ENCODE peak calls at places on chromosomes 1 and 21, in eight cellular contexts. E is uterus, F is heart right ventricle, T is heart left ventricle, Z is neuronal stem cell, H is IMR-90, D is neural progenitor cell, G is endothelial cell of umbilical vein. A is an unnamed sample. For H3K4me1, the result is how much of the 10 kb centered on the place peaks cover.

GRCh38 chr21:42829417-42829816 is 49.9 kb downstream of the WDR4 start:
- DNase-seq in E (no peak), D (no peak), H (no peak), F (no peak), Z (no peak), G (no peak), T (no peak), A (no peak)

GRCh38 chr1:2416403-2416802 is 4.0 kb upstream of the PEX10 start:
- DNase-seq in Z (no peak), F (no peak), T (no peak), E (no peak), G (no peak), D (no peak), H (no peak), A (no peak)

GRCh38 chr1:19737413-19737812 is 62.3 kb downstream of the TMCO4 start:
- DNase-seq in F (no peak), H (no peak), T (no peak), G (no peak), D (no peak), E (no peak), Z (no peak), A (no peak)

GRCh38 chr1:54239603-54240002 is 39.6 kb downstream of the MRPL37 start:
- DNase-seq in D (no peak), E (peak), G (no peak), H (no peak), Z (no peak), T (no peak), F (no peak), A (no peak)

GRCh38 chr1:21622466-21623315 is 46.5 kb downstream of the RAP1GAP start:
- DNase-seq in F (no peak), T (no peak), G (no peak), E (no peak), D (peak), H (no peak), Z (peak), A (no peak)

GRCh38 chr21:43812957-43813730 is 23.8 kb downstream of the RRP1 start:
- DNase-seq in F (no peak), H (no peak), D (no peak), E (no peak), G (no peak), T (no peak), Z (no peak), A (no peak)

GRCh38 chr1:119541389-119541788 is 34.4 kb downstream of the HSD3B1 start:
- DNase-seq in T (no peak), H (no peak), D (no peak), Z (no peak), E (no peak), F (no peak), G (no peak), A (no peak)

GRCh38 chr1:39984951-39985350 is 30.0 kb downstream of the MFSD2A start:
- DNase-seq in F (no peak), Z (no peak), G (no peak), T (no peak), E (no peak), D (no peak), H (no peak), A (no peak)

GRCh38 chr1:40909281-40909680 is 47.1 kb upstream of the CITED4 start:
- DNase-seq in G (no peak), E (no peak), F (no peak), D (no peak), H (no peak), T (no peak), Z (no peak), A (no peak)

GRCh38 chr1:159056069-159056698 is 20.4 kb downstream of the AIM2 start:
- DNase-seq in G (no peak), E (no peak), Z (no peak), F (no peak), T (no peak), D (peak), H (no peak), A (peak)

GRCh38 chr1:90044346-90044745 is 49.4 kb downstream of the ZNF326 start:
- DNase-seq in T (no peak), H (no peak), Z (no peak), E (no peak), F (no peak), G (no peak), D (no peak), A (no peak)

GRCh38 chr1:227996187-227996950 is 10.4 kb upstream of the WNT3A start:
- DNase-seq in F (no peak), D (no peak), T (no peak), H (no peak), G (no peak), Z (no peak), E (peak), A (no peak)

GRCh38 chr1:216119600-216119999 is 303.6 kb downstream of the USH2A start:
- DNase-seq in G (no peak), Z (no peak), E (no peak), D (peak), T (no peak), F (no peak), H (peak), A (no peak)

GRCh38 chr21:32645261-32646182 is 33.3 kb upstream of the CFAP298 start:
- DNase-seq in Z (peak), H (no peak), D (peak), T (no peak), F (no peak), E (no peak), G (no peak), A (no peak)

GRCh38 chr1:22969224-22969829 is 3.3 kb downstream of the LACTBL1 start:
- DNase-seq in G (peak), Z (no peak), F (no peak), E (no peak), D (no peak), T (no peak), H (peak), A (no peak)

GRCh38 chr1:55040083-55040952 is 970 bp downstream of the PCSK9 start:
- DNase-seq in T (no peak), F (no peak), H (no peak), G (no peak), Z (no peak), D (peak), E (no peak), A (no peak)

GRCh38 chr1:202952818-202953217 is 5.3 kb downstream of the ADIPOR1 start:
- DNase-seq in Z (no peak), E (no peak), T (peak), H (peak), G (peak), F (peak), D (no peak), A (no peak)

GRCh38 chr1:95384570-95384969 is 150.6 kb downstream of the RWDD3 start:
- DNase-seq in G (peak), E (no peak), D (peak), H (peak), T (peak), Z (peak), F (peak), A (no peak)

GRCh38 chr1:107879338-107879737 is 85.6 kb downstream of the VAV3 start:
- DNase-seq in T (no peak), Z (no peak), G (no peak), D (no peak), F (no peak), H (no peak), E (no peak), A (no peak)

GRCh38 chr1:46429436-46429835 is 35.3 kb downstream of the FAAH start:
- DNase-seq in E (no peak), F (no peak), T (no peak), Z (no peak), G (no peak), D (no peak), H (no peak), A (no peak)

GRCh38 chr1:246907472-246907871 is 24.3 kb downstream of the AHCTF1 start:
- DNase-seq in H (peak), F (peak), G (peak), E (no peak), D (peak), T (peak), Z (no peak), A (no peak)

GRCh38 chr1:43835141-43836021 is 98.2 kb upstream of the ARTN start:
- DNase-seq in T (peak), H (peak), F (no peak), D (no peak), Z (no peak), G (peak), E (peak), A (no peak)

GRCh38 chr1:53125623-53126360 is 16.6 kb downstream of the SLC1A7 start:
- DNase-seq in E (no peak), H (peak), G (no peak), T (no peak), D (no peak), Z (no peak), F (no peak), A (no peak)

GRCh38 chr21:35924714-35925301 is 135.5 kb downstream of the SETD4 start:
- DNase-seq in D (no peak), Z (no peak), F (no peak), E (no peak), H (peak), T (no peak), G (peak), A (no peak)

GRCh38 chr1:115170396-115170795 is 81.1 kb upstream of the TSPAN2 start:
- DNase-seq in H (no peak), F (no peak), T (no peak), Z (no peak), E (no peak), D (no peak), G (no peak), A (no peak)

GRCh38 chr1:101444381-101444780 is 207.6 kb downstream of the S1PR1 start:
- DNase-seq in F (no peak), T (no peak), D (no peak), G (no peak), E (no peak), H (no peak), Z (no peak), A (no peak)

GRCh38 chr1:167666416-167666815 is 36.4 kb downstream of the RCSD1 start:
- DNase-seq in F (peak), H (peak), T (peak), Z (no peak), E (no peak), D (no peak), G (no peak), A (no peak)

GRCh38 chr1:230618537-230618936 is 23.7 kb upstream of the COG2 start:
- DNase-seq in G (no peak), E (no peak), H (no peak), F (no peak), T (no peak), Z (no peak), D (no peak), A (no peak)

GRCh38 chr1:111735321-111735720 is 3.9 kb downstream of the INKA2 start:
- DNase-seq in E (no peak), Z (no peak), D (no peak), T (no peak), G (no peak), H (peak), F (no peak), A (no peak)

GRCh38 chr1:16631248-16632043 is 18.1 kb upstream of the NBPF1 start:
- DNase-seq in F (no peak), E (peak), Z (no peak), T (no peak), D (no peak), G (no peak), H (no peak), A (no peak)

GRCh38 chr1:98749152-98749756 is 87.7 kb downstream of the SNX7 start:
- DNase-seq in E (no peak), H (peak), F (no peak), T (no peak), G (peak), D (no peak), Z (no peak), A (no peak)

GRCh38 chr1:7948950-7949349 is 8.3 kb upstream of the TNFRSF9 start:
- DNase-seq in G (no peak), T (no peak), H (peak), E (no peak), F (no peak), Z (no peak), D (no peak), A (no peak)

GRCh38 chr1:115337633-115338456 is at the start of gene NGF:
- DNase-seq in E (peak), H (peak), F (peak), D (peak), Z (peak), T (peak), G (no peak), A (peak)

GRCh38 chr21:38797470-38797869 is 8.3 kb upstream of the ETS2 start:
- DNase-seq in G (no peak), T (no peak), Z (no peak), D (no peak), E (no peak), F (no peak), H (no peak), A (no peak)

GRCh38 chr1:12453400-12454343 is 164.3 kb downstream of the DHRS3 start:
- DNase-seq in F (no peak), T (no peak), D (no peak), E (no peak), H (no peak), G (peak), Z (no peak), A (no peak)
- H3K4me1 ChIP-seq in F (half or more), T (half or more), D (under half), E (under half), H (under half), G (half or more), Z (under half), A (under half)

GRCh38 chr1:183038333-183038876 is 15.2 kb downstream of the LAMC1 start:
- DNase-seq in D (no peak), H (no peak), E (no peak), T (no peak), Z (no peak), G (no peak), F (no peak), A (no peak)
- H3K27ac ChIP-seq in D (no peak), H (no peak), E (peak), T (no peak), Z (no peak), G (no peak), F (no peak), A (no peak)

GRCh38 chr1:238558156-238558555 is 667.4 kb upstream of the ZP4 start:
- DNase-seq in T (no peak), D (no peak), Z (no peak), F (no peak), H (peak), E (no peak), G (no peak), A (no peak)

GRCh38 chr1:238562376-238562775 is 671.7 kb upstream of the ZP4 start:
- DNase-seq in H (peak), T (no peak), G (no peak), E (no peak), F (no peak), D (no peak), Z (no peak), A (no peak)

DNA sequence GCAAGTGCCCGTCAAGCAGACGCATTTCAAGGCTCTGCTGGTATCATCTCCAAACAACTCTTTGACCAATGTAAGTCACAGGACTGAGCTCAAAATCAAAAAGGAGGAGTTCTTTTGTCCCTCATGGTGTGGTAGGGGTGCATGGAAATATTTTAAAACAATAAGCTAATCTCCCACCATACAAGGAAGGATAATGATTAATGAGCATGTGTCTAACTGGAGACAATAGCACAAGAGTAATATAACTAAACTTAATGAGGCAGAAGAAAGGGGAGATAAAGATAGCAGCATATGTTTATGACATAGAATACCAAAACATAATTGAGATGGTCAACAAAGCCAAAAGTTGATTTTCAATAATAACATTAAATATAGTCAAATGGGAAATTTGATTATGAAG is 668.0 kb upstream of the ZP4 start:
- DNase-seq in F (no peak), Z (no peak), T (no peak), E (no peak), D (no peak), G (no peak), H (no peak), A (no peak)
- H3K4me1 ChIP-seq in F (under half), Z (under half), T (under half), E (under half), D (under half), G (under half), H (under half), A (under half)

DNA sequence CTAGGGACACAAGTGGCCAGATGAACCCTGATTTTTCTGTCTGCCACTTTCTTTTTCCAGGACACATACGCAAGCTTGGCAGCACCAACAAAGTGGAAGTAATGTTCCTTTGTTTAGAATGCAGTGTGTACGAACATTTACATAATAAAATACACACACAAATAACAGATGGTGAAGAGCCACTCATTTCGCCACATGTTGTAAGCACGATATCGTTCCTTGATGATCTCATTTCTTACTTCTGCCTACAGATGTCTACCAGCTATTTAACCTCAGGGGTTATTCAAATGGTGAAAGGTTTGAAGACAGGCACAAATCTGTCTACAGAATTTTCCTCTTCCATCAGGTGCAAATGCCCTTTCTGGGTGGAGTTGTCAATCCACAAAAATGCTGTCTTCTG is 670.1 kb upstream of the CXADR start:
- DNase-seq in D (no peak), H (peak), G (no peak), T (no peak), E (no peak), F (no peak), Z (no peak), A (no peak)
- H3K27ac ChIP-seq in D (no peak), H (no peak), G (no peak), T (no peak), E (peak), F (no peak), Z (no peak), A (no peak)

GRCh38 chr1:6597777-6598131 is 4.9 kb downstream of the KLHL21 start:
- DNase-seq in G (no peak), E (no peak), F (no peak), H (no peak), D (no peak), T (no peak), Z (no peak), A (no peak)
- H3K4me1 ChIP-seq in G (under half), E (under half), F (half or more), H (under half), D (under half), T (under half), Z (under half), A (under half)

GRCh38 chr1:61445269-61445825 is 279.6 kb downstream of the TM2D1 start:
- DNase-seq in H (no peak), F (no peak), Z (no peak), E (no peak), G (no peak), T (no peak), D (no peak), A (no peak)

GRCh38 chr1:61441723-61442262 is 283.1 kb downstream of the TM2D1 start:
- DNase-seq in H (no peak), Z (no peak), D (no peak), T (peak), E (peak), G (no peak), F (peak), A (no peak)

GRCh38 chr1:61444277-61444676 is 280.7 kb downstream of the TM2D1 start:
- DNase-seq in G (no peak), D (no peak), F (no peak), Z (no peak), T (no peak), H (no peak), E (no peak), A (no peak)

GRCh38 chr1:61446531-61446991 is 278.4 kb downstream of the TM2D1 start:
- DNase-seq in G (peak), H (no peak), E (no peak), D (no peak), F (no peak), T (no peak), Z (no peak), A (no peak)

DNA sequence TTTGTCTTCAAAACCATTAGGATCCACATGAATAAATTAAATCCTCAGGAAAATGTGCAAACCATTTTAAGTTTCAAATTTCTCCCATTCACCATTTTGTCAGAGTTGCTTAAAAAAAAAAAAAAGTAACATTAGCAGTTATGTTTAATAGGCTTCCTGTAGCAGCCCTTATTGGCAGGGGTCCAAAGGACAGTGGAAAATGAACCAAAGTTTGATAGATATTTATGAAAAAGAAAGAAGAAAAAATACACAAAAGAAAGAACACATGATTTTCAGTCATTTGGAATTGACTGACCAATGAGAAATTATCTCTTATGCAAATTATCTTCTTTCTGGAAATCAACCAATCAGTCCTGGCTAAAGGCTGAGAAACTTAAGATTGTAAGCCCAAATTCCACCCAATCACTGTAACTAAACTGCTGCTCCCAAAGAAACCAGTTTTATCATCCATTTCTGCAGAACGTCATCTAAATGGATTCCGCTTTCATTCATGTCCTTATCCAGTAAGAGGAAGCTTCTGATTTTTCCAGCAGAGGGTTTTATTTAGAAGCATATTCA is 282.4 kb downstream of the TM2D1 start:
- DNase-seq in G (peak), E (no peak), D (no peak), F (peak), T (peak), Z (no peak), H (no peak), A (no peak)
- H3K27ac ChIP-seq in G (no peak), E (no peak), D (no peak), F (no peak), T (peak), Z (no peak), H (no peak), A (no peak)

DNA sequence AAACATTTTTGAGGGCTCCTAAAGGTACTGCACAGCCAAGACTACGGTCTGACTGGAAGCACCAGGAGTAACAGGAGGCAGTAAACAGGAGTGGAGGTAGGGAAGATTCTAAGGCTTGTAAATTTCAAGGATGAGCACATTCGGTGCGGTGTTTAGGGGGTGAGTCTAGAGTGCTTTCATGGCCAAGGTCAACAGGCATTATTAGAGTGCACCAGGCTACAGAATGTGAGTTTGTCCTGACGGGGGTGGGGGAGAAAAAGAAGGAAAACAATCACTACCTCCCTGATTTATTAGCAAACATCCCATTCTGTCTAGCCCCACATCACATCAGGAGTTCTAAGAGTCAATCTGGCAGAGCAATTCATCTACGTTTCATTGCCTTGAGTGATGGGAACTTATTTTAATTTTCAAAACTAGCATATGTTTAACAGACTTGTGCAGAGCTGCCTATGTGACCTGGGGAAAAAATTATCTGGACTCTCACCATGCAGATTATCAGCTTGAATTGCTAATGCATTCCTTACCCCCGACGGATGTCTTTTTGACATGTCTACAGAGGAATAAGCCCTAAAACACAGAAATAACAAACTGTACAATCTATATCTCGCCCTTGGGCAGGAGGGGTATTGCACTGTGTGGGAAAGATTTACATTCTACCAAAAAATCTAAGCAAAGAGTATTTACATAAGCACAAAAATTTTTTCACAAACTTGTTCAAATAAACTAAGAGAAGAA is 45.0 kb downstream of the APP start:
- DNase-seq in D (no peak), H (peak), F (no peak), E (no peak), T (no peak), G (no peak), Z (no peak), A (no peak)
- H3K4me1 ChIP-seq in D (under half), H (under half), F (half or more), E (under half), T (half or more), G (half or more), Z (under half), A (under half)

GRCh38 chr1:207221934-207222351 is 99.5 kb upstream of the CD55 start:
- DNase-seq in F (no peak), D (no peak), Z (no peak), G (no peak), E (no peak), T (no peak), H (peak), A (no peak)

GRCh38 chr1:207219979-207220889 is 101.2 kb upstream of the CD55 start:
- DNase-seq in H (no peak), D (no peak), T (no peak), Z (no peak), F (no peak), E (no peak), G (no peak), A (no peak)

GRCh38 chr1:207224666-207225065 is 96.8 kb upstream of the CD55 start:
- DNase-seq in G (no peak), F (no peak), Z (no peak), H (no peak), E (no peak), D (no peak), T (no peak), A (no peak)

GRCh38 chr1:207227131-207227630 is 94.3 kb upstream of the CD55 start:
- DNase-seq in H (no peak), G (peak), E (no peak), Z (no peak), T (no peak), D (no peak), F (no peak), A (no peak)

GRCh38 chr1:207223162-207223561 is 98.3 kb upstream of the CD55 start:
- DNase-seq in E (no peak), H (no peak), G (no peak), T (no peak), F (no peak), Z (no peak), D (no peak), A (no peak)
- H3K27ac ChIP-seq in E (no peak), H (no peak), G (no peak), T (no peak), F (no peak), Z (no peak), D (no peak), A (no peak)

A was measured in iPS DF 6.9.